ENCODE peak calls at places on chromosomes 6 and 20, in nine cellular contexts. One of them, this sample, is unnamed.

GRCh38 chr20:55213653-55214052 is 738.3 kb downstream of the DOK5 start:
- DNase-seq in ovary: no peak
- DNase-seq in lower lobe of right lung: no peak
- DNase-seq in fibroblast of mammary gland: no peak
- DNase-seq in psoas muscle: no peak
- DNase-seq in AG09309: no peak
- DNase-seq in spleen: no peak
- DNase-seq in astrocyte of the spinal cord: no peak
- DNase-seq in DND-41: no peak
- DNase-seq in this sample: no peak

GRCh38 chr20:40689100-40689942 is at the start of gene MAFB:
- DNase-seq in ovary: peak
- DNase-seq in lower lobe of right lung: peak
- DNase-seq in fibroblast of mammary gland: peak
- DNase-seq in psoas muscle: peak
- DNase-seq in AG09309: peak
- DNase-seq in spleen: peak
- DNase-seq in astrocyte of the spinal cord: peak
- DNase-seq in DND-41: peak
- DNase-seq in this sample: peak

GRCh38 chr6:106792536-106793236 is 163.3 kb downstream of the QRSL1 start:
- DNase-seq in ovary: no peak
- DNase-seq in lower lobe of right lung: no peak
- DNase-seq in fibroblast of mammary gland: no peak
- DNase-seq in psoas muscle: no peak
- DNase-seq in AG09309: no peak
- DNase-seq in spleen: no peak
- DNase-seq in astrocyte of the spinal cord: no peak
- DNase-seq in DND-41: no peak
- DNase-seq in this sample: no peak

GRCh38 chr20:5065489-5066383 is 54.0 kb downstream of the PCNA start:
- DNase-seq in ovary: peak
- DNase-seq in lower lobe of right lung: peak
- DNase-seq in fibroblast of mammary gland: peak
- DNase-seq in psoas muscle: peak
- DNase-seq in AG09309: peak
- DNase-seq in spleen: peak
- DNase-seq in astrocyte of the spinal cord: peak
- DNase-seq in DND-41: no peak
- DNase-seq in this sample: peak

GRCh38 chr6:80250391-80250997 is 144.0 kb downstream of the BCKDHB start:
- DNase-seq in ovary: no peak
- DNase-seq in lower lobe of right lung: no peak
- DNase-seq in fibroblast of mammary gland: peak
- DNase-seq in psoas muscle: no peak
- DNase-seq in AG09309: no peak
- DNase-seq in spleen: no peak
- DNase-seq in astrocyte of the spinal cord: no peak
- DNase-seq in DND-41: no peak
- DNase-seq in this sample: no peak

GRCh38 chr6:68978411-68978810 is 343.3 kb downstream of the ADGRB3 start:
- DNase-seq in ovary: no peak
- DNase-seq in lower lobe of right lung: no peak
- DNase-seq in fibroblast of mammary gland: no peak
- DNase-seq in psoas muscle: no peak
- DNase-seq in AG09309: no peak
- DNase-seq in spleen: no peak
- DNase-seq in astrocyte of the spinal cord: no peak
- DNase-seq in DND-41: no peak
- DNase-seq in this sample: peak

GRCh38 chr6:164911873-164912580 is 397.4 kb downstream of the C6orf118 start:
- DNase-seq in ovary: no peak
- DNase-seq in lower lobe of right lung: no peak
- DNase-seq in fibroblast of mammary gland: no peak
- DNase-seq in psoas muscle: no peak
- DNase-seq in AG09309: no peak
- DNase-seq in spleen: no peak
- DNase-seq in astrocyte of the spinal cord: no peak
- DNase-seq in DND-41: no peak
- DNase-seq in this sample: no peak

GRCh38 chr20:45019027-45019763 is 52.9 kb downstream of the STK4 start:
- DNase-seq in ovary: no peak
- DNase-seq in lower lobe of right lung: no peak
- DNase-seq in fibroblast of mammary gland: no peak
- DNase-seq in psoas muscle: no peak
- DNase-seq in AG09309: no peak
- DNase-seq in spleen: no peak
- DNase-seq in astrocyte of the spinal cord: no peak
- DNase-seq in DND-41: no peak
- DNase-seq in this sample: no peak

GRCh38 chr6:136784271-136784664 is 8.0 kb downstream of the MAP3K5 start:
- DNase-seq in ovary: no peak
- DNase-seq in lower lobe of right lung: no peak
- DNase-seq in fibroblast of mammary gland: no peak
- DNase-seq in psoas muscle: no peak
- DNase-seq in AG09309: no peak
- DNase-seq in spleen: no peak
- DNase-seq in astrocyte of the spinal cord: no peak
- DNase-seq in DND-41: no peak
- DNase-seq in this sample: no peak

GRCh38 chr6:39979461-39980328 is 45.4 kb upstream of the MOCS1 start:
- DNase-seq in ovary: no peak
- DNase-seq in lower lobe of right lung: no peak
- DNase-seq in fibroblast of mammary gland: no peak
- DNase-seq in psoas muscle: no peak
- DNase-seq in AG09309: no peak
- DNase-seq in spleen: no peak
- DNase-seq in astrocyte of the spinal cord: no peak
- DNase-seq in DND-41: no peak
- DNase-seq in this sample: no peak

GRCh38 chr6:20875369-20875963 is 341.2 kb downstream of the CDKAL1 start:
- DNase-seq in ovary: no peak
- DNase-seq in lower lobe of right lung: no peak
- DNase-seq in fibroblast of mammary gland: peak
- DNase-seq in psoas muscle: no peak
- DNase-seq in AG09309: no peak
- DNase-seq in spleen: no peak
- DNase-seq in astrocyte of the spinal cord: peak
- DNase-seq in DND-41: peak
- DNase-seq in this sample: peak

GRCh38 chr6:158706369-158706982 is 56.6 kb downstream of the SYTL3 start:
- DNase-seq in ovary: peak
- DNase-seq in lower lobe of right lung: peak
- DNase-seq in fibroblast of mammary gland: peak
- DNase-seq in psoas muscle: peak
- DNase-seq in AG09309: no peak
- DNase-seq in spleen: peak
- DNase-seq in astrocyte of the spinal cord: peak
- DNase-seq in DND-41: no peak
- DNase-seq in this sample: peak

GRCh38 chr6:163260111-163260895 is 154.2 kb upstream of the QKI start:
- DNase-seq in ovary: peak
- DNase-seq in lower lobe of right lung: no peak
- DNase-seq in fibroblast of mammary gland: peak
- DNase-seq in psoas muscle: peak
- DNase-seq in AG09309: no peak
- DNase-seq in spleen: no peak
- DNase-seq in astrocyte of the spinal cord: peak
- DNase-seq in DND-41: no peak
- DNase-seq in this sample: no peak

GRCh38 chr6:47733879-47734558 is 35.6 kb downstream of the ADGRF4 start:
- DNase-seq in ovary: no peak
- DNase-seq in lower lobe of right lung: no peak
- DNase-seq in fibroblast of mammary gland: peak
- DNase-seq in psoas muscle: no peak
- DNase-seq in AG09309: no peak
- DNase-seq in spleen: no peak
- DNase-seq in astrocyte of the spinal cord: no peak
- DNase-seq in DND-41: no peak
- DNase-seq in this sample: peak

GRCh38 chr6:128641701-128642100 is 121.3 kb upstream of the PTPRK start:
- DNase-seq in ovary: no peak
- DNase-seq in lower lobe of right lung: no peak
- DNase-seq in fibroblast of mammary gland: peak
- DNase-seq in psoas muscle: no peak
- DNase-seq in AG09309: peak
- DNase-seq in spleen: no peak
- DNase-seq in astrocyte of the spinal cord: no peak
- DNase-seq in DND-41: no peak
- DNase-seq in this sample: peak

GRCh38 chr6:30323806-30324205 is 2.9 kb upstream of the TRIM39 start:
- DNase-seq in ovary: no peak
- DNase-seq in lower lobe of right lung: no peak
- DNase-seq in fibroblast of mammary gland: peak
- DNase-seq in psoas muscle: no peak
- DNase-seq in AG09309: no peak
- DNase-seq in spleen: no peak
- DNase-seq in astrocyte of the spinal cord: no peak
- DNase-seq in DND-41: no peak
- DNase-seq in this sample: peak

GRCh38 chr6:19838442-19839236 is 1.5 kb downstream of the ID4 start:
- DNase-seq in ovary: peak
- DNase-seq in lower lobe of right lung: peak
- DNase-seq in fibroblast of mammary gland: no peak
- DNase-seq in psoas muscle: peak
- DNase-seq in AG09309: no peak
- DNase-seq in spleen: no peak
- DNase-seq in astrocyte of the spinal cord: peak
- DNase-seq in DND-41: no peak
- DNase-seq in this sample: no peak

GRCh38 chr20:20547221-20547875 is 165.1 kb downstream of the RALGAPA2 start:
- DNase-seq in ovary: no peak
- DNase-seq in lower lobe of right lung: no peak
- DNase-seq in fibroblast of mammary gland: peak
- DNase-seq in psoas muscle: no peak
- DNase-seq in AG09309: no peak
- DNase-seq in spleen: no peak
- DNase-seq in astrocyte of the spinal cord: peak
- DNase-seq in DND-41: no peak
- DNase-seq in this sample: peak

GRCh38 chr6:11766056-11766455 is 12.5 kb downstream of the ADTRP start:
- DNase-seq in ovary: no peak
- DNase-seq in lower lobe of right lung: no peak
- DNase-seq in fibroblast of mammary gland: no peak
- DNase-seq in psoas muscle: no peak
- DNase-seq in AG09309: no peak
- DNase-seq in spleen: no peak
- DNase-seq in astrocyte of the spinal cord: peak
- DNase-seq in DND-41: no peak
- DNase-seq in this sample: peak
- TF ChIP-seq CTCF in ovary: no peak
- TF ChIP-seq CTCF in lower lobe of right lung: no peak
- TF ChIP-seq CTCF in fibroblast of mammary gland: no peak
- TF ChIP-seq CTCF in psoas muscle: no peak
- TF ChIP-seq CTCF in AG09309: peak
- TF ChIP-seq CTCF in spleen: no peak
- TF ChIP-seq CTCF in astrocyte of the spinal cord: peak
- TF ChIP-seq CTCF in DND-41: no peak
- TF ChIP-seq CTCF in this sample: no peak

GRCh38 chr6:1839315-1839714 is 229.6 kb downstream of the FOXC1 start:
- DNase-seq in ovary: no peak
- DNase-seq in lower lobe of right lung: no peak
- DNase-seq in fibroblast of mammary gland: no peak
- DNase-seq in psoas muscle: no peak
- DNase-seq in AG09309: no peak
- DNase-seq in spleen: no peak
- DNase-seq in astrocyte of the spinal cord: no peak
- DNase-seq in DND-41: no peak
- DNase-seq in this sample: no peak

GRCh38 chr6:1842334-1842733 is 232.6 kb downstream of the FOXC1 start:
- DNase-seq in ovary: no peak
- DNase-seq in lower lobe of right lung: no peak
- DNase-seq in fibroblast of mammary gland: no peak
- DNase-seq in psoas muscle: no peak
- DNase-seq in AG09309: no peak
- DNase-seq in spleen: no peak
- DNase-seq in astrocyte of the spinal cord: no peak
- DNase-seq in DND-41: no peak
- DNase-seq in this sample: no peak

GRCh38 chr6:1840491-1841121 is 230.9 kb downstream of the FOXC1 start:
- DNase-seq in ovary: no peak
- DNase-seq in lower lobe of right lung: no peak
- DNase-seq in fibroblast of mammary gland: peak
- DNase-seq in psoas muscle: no peak
- DNase-seq in AG09309: no peak
- DNase-seq in spleen: no peak
- DNase-seq in astrocyte of the spinal cord: no peak
- DNase-seq in DND-41: no peak
- DNase-seq in this sample: peak

GRCh38 chr6:1838604-1839003 is 228.9 kb downstream of the FOXC1 start:
- DNase-seq in ovary: no peak
- DNase-seq in lower lobe of right lung: no peak
- DNase-seq in fibroblast of mammary gland: peak
- DNase-seq in psoas muscle: no peak
- DNase-seq in AG09309: no peak
- DNase-seq in spleen: no peak
- DNase-seq in astrocyte of the spinal cord: peak
- DNase-seq in DND-41: no peak
- DNase-seq in this sample: peak

GRCh38 chr6:1841131-1841530 is 231.4 kb downstream of the FOXC1 start:
- DNase-seq in ovary: no peak
- DNase-seq in lower lobe of right lung: no peak
- DNase-seq in fibroblast of mammary gland: peak
- DNase-seq in psoas muscle: no peak
- DNase-seq in AG09309: no peak
- DNase-seq in spleen: no peak
- DNase-seq in astrocyte of the spinal cord: no peak
- DNase-seq in DND-41: no peak
- DNase-seq in this sample: no peak
- H3K4me3 ChIP-seq in ovary: no peak
- H3K4me3 ChIP-seq in lower lobe of right lung: no peak
- H3K4me3 ChIP-seq in fibroblast of mammary gland: no peak
- H3K4me3 ChIP-seq in psoas muscle: no peak
- H3K4me3 ChIP-seq in AG09309: no peak
- H3K4me3 ChIP-seq in spleen: no peak
- H3K4me3 ChIP-seq in astrocyte of the spinal cord: no peak
- H3K4me3 ChIP-seq in DND-41: no peak
- H3K4me3 ChIP-seq in this sample: no peak

GRCh38 chr6:6577736-6578135 is 10.8 kb upstream of the LY86 start:
- DNase-seq in ovary: no peak
- DNase-seq in lower lobe of right lung: no peak
- DNase-seq in fibroblast of mammary gland: no peak
- DNase-seq in psoas muscle: no peak
- DNase-seq in AG09309: no peak
- DNase-seq in spleen: no peak
- DNase-seq in astrocyte of the spinal cord: no peak
- DNase-seq in DND-41: no peak
- DNase-seq in this sample: peak
- TF ChIP-seq CTCF in ovary: no peak
- TF ChIP-seq CTCF in lower lobe of right lung: no peak
- TF ChIP-seq CTCF in fibroblast of mammary gland: no peak
- TF ChIP-seq CTCF in psoas muscle: no peak
- TF ChIP-seq CTCF in AG09309: no peak
- TF ChIP-seq CTCF in spleen: no peak
- TF ChIP-seq CTCF in astrocyte of the spinal cord: no peak
- TF ChIP-seq CTCF in DND-41: no peak
- TF ChIP-seq CTCF in this sample: no peak

DNA sequence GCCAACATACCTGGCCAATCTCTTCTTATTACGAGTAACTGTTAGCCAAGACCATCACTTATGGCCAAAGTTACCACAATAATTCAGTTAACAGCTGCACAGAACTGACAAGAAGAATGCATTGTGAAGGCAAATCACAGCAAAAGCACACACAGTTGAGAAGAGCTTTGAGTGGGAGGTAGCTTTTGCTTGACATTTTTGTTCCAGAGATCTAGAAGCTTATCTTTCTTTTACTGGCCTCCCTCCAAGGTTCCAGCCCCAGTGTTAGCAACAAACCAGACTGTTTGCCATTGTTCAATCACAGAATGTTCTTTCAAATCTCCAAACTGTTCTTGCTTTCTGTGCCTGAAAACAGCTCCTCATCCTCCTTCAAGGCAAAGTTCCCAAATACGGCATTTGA is 35.9 kb upstream of the IRAK1BP1 start:
- DNase-seq in ovary: no peak
- DNase-seq in lower lobe of right lung: no peak
- DNase-seq in fibroblast of mammary gland: no peak
- DNase-seq in psoas muscle: no peak
- DNase-seq in AG09309: no peak
- DNase-seq in spleen: no peak
- DNase-seq in astrocyte of the spinal cord: peak
- DNase-seq in DND-41: no peak
- DNase-seq in this sample: no peak
- H3K4me3 ChIP-seq in ovary: no peak
- H3K4me3 ChIP-seq in lower lobe of right lung: no peak
- H3K4me3 ChIP-seq in fibroblast of mammary gland: no peak
- H3K4me3 ChIP-seq in psoas muscle: no peak
- H3K4me3 ChIP-seq in AG09309: no peak
- H3K4me3 ChIP-seq in spleen: no peak
- H3K4me3 ChIP-seq in astrocyte of the spinal cord: no peak
- H3K4me3 ChIP-seq in DND-41: no peak
- H3K4me3 ChIP-seq in this sample: no peak